ENCODE peak calls at places on chromosomes 16 and 17, in seven cellular contexts. I is fibroblast of villous mesenchyme, X is adrenal gland, P is bronchial epithelial cell, B is dorsolateral prefrontal cortex, H is upper lobe of right lung, Z is GM12865. F is an unnamed sample.

GRCh38 chr16:79310734-79311133 is 289.8 kb downstream of the MAF start:
- DNase-seq in I (no peak), H (no peak), Z (no peak), X (no peak), P (no peak), B (no peak), F (no peak)

GRCh38 chr16:74850027-74850426 is 75.4 kb upstream of the FA2H start:
- DNase-seq in Z (no peak), I (no peak), B (no peak), X (no peak), H (no peak), P (no peak), F (no peak)

GRCh38 chr16:11401161-11402050 is 56.1 kb downstream of the RMI2 start:
- DNase-seq in B (peak; percentile 35), H (peak; percentile 86), I (no peak), X (peak; percentile 90), P (no peak), Z (no peak), F (no peak)

GRCh38 chr16:55482056-55482455 is 3.1 kb downstream of the MMP2 start:
- DNase-seq in Z (no peak), H (no peak), P (peak; percentile 75), X (peak; percentile 37), I (peak; percentile 41), B (no peak), F (no peak)

GRCh38 chr17:9021985-9022552 is 759 bp downstream of the NTN1 start:
- DNase-seq in B (no peak), H (peak; percentile 65), Z (peak; percentile 23), P (no peak), X (peak; percentile 13), I (peak; percentile 11), F (no peak)

GRCh38 chr17:35849469-35850348 is 19.0 kb downstream of the HEATR9 start:
- DNase-seq in I (peak; percentile 74), P (peak; percentile 59), B (no peak), H (no peak), X (peak; percentile 73), Z (peak; percentile 83), F (peak; percentile 27)

GRCh38 chr17:46874906-46875305 is 23.5 kb downstream of the WNT9B start:
- DNase-seq in B (no peak), P (no peak), Z (no peak), X (no peak), H (no peak), I (no peak), F (no peak)

GRCh38 chr17:48060249-48060648 is 12.1 kb downstream of the NFE2L1 start:
- DNase-seq in Z (no peak), P (no peak), H (no peak), X (peak; percentile 36), B (no peak), I (no peak), F (no peak)

GRCh38 chr17:78716814-78717393 is 65.2 kb downstream of the CYTH1 start:
- DNase-seq in P (peak; percentile 25), I (peak; percentile 37), B (peak; percentile 93), H (peak; percentile 82), X (peak; percentile 88), Z (peak; percentile 82), F (no peak)

GRCh38 chr17:62987136-62987535 is 21.1 kb downstream of the TANC2 start:
- DNase-seq in X (no peak), H (no peak), Z (no peak), B (no peak), P (no peak), I (no peak), F (no peak)

GRCh38 chr16:988465-989353 is 7.1 kb downstream of the SOX8 start:
- DNase-seq in B (no peak), H (no peak), X (no peak), I (no peak), Z (no peak), P (no peak), F (no peak)

GRCh38 chr16:84599528-84600202 is 18.2 kb downstream of the COTL1 start:
- DNase-seq in B (no peak), P (peak; percentile 18), X (peak; percentile 63), Z (peak; percentile 87), I (peak; percentile 91), H (peak; percentile 89), F (no peak)

GRCh38 chr16:89779231-89779912 is 37.1 kb downstream of the FANCA start:
- DNase-seq in P (no peak), H (no peak), I (no peak), Z (no peak), X (no peak), B (no peak), F (no peak)

GRCh38 chr17:57328109-57328882 is 72.0 kb downstream of the MSI2 start:
- DNase-seq in B (no peak), I (peak; percentile 44), X (no peak), H (no peak), P (no peak), Z (no peak), F (no peak)

GRCh38 chr17:53722407-53722806 is 100.3 kb upstream of the KIF2B start:
- DNase-seq in P (peak; percentile 94), X (no peak), I (peak; percentile 47), Z (no peak), H (no peak), B (no peak), F (peak; percentile 98)

GRCh38 chr17:43755389-43755875 is 3.2 kb downstream of the SOST start:
- DNase-seq in Z (peak; percentile 16), H (no peak), P (no peak), X (no peak), I (peak; percentile 40), B (no peak), F (peak; percentile 10)

GRCh38 chr16:89574681-89575246 is 794 bp upstream of the CPNE7 start:
- DNase-seq in I (peak; percentile 77), Z (peak; percentile 73), X (peak; percentile 58), P (peak; percentile 30), H (peak; percentile 79), B (no peak), F (no peak)

GRCh38 chr16:22075043-22075757 is 17.1 kb upstream of the VWA3A start:
- DNase-seq in P (peak; percentile 62), H (no peak), I (no peak), Z (no peak), X (no peak), B (no peak), F (no peak)

GRCh38 chr17:82418001-82418986 is at the start of the genes HEXD and OGFOD3:
- DNase-seq in H (peak; percentile 94), I (peak; percentile 77), P (peak; percentile 53), X (peak; percentile 85), B (peak; percentile 86), Z (peak; percentile 92), F (no peak)

GRCh38 chr16:79367822-79368221 is 232.7 kb downstream of the MAF start:
- DNase-seq in I (no peak), H (no peak), X (no peak), P (no peak), Z (no peak), B (no peak), F (no peak)

GRCh38 chr17:42408076-42408475 is 15.0 kb downstream of the CAVIN1 start:
- DNase-seq in X (no peak), I (peak; percentile 20), H (no peak), P (no peak), Z (no peak), B (peak; percentile 88), F (no peak)

DNA sequence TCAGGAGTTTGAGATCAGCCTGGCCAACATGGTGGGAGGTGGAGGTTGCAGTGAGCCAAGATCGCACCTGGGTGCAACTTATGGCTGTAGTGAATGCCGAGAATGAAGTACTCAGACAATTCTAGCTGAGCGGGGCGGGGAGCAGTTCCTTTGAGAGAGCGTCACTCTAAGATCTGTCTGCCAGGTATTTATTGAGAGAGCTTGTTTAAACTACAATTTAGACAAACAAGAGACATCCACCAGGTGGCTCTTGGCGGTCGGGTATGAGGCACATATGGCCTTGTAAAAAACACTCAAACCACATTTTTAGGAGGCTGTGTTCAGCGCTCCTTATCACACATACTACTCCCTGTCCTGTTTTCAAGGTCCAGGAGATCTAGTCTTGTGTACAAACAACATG is 40.6 kb upstream of the CDH1 start:
- DNase-seq in B (no peak), H (no peak), P (no peak), Z (no peak), X (no peak), I (no peak), F (no peak)
- TF ChIP-seq CTCF in B (no peak), H (no peak), P (no peak), Z (no peak), X (no peak), I (no peak), F (no peak)

DNA sequence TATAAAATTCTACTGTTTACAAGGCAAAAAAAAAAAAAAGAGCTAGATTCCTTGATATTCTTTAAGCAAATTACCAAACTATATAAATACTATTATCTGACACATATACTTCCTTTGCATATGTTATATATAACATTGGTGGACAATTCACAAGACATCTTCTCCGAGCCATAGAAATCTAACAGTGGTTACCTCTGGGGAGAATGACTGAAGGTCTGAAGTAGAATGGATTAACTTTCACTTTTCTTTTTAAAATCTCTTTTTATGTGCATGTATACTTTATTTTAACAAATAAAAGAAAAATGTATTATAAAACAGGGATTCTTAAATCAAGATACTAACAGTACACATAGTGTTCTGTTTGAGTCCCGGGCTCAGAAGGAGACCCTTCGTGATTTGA is 131.0 kb downstream of the MRTFB start:
- DNase-seq in B (no peak), Z (no peak), X (no peak), I (no peak), H (no peak), P (no peak), F (no peak)
- H3K4me3 ChIP-seq in B (no peak overlapping the region), Z (no peak overlapping the region), X (peak overlapping the region; percentile 37), I (no peak overlapping the region), H (peak overlapping the region; percentile 11), P (no peak overlapping the region), F (no peak overlapping the region)

DNA sequence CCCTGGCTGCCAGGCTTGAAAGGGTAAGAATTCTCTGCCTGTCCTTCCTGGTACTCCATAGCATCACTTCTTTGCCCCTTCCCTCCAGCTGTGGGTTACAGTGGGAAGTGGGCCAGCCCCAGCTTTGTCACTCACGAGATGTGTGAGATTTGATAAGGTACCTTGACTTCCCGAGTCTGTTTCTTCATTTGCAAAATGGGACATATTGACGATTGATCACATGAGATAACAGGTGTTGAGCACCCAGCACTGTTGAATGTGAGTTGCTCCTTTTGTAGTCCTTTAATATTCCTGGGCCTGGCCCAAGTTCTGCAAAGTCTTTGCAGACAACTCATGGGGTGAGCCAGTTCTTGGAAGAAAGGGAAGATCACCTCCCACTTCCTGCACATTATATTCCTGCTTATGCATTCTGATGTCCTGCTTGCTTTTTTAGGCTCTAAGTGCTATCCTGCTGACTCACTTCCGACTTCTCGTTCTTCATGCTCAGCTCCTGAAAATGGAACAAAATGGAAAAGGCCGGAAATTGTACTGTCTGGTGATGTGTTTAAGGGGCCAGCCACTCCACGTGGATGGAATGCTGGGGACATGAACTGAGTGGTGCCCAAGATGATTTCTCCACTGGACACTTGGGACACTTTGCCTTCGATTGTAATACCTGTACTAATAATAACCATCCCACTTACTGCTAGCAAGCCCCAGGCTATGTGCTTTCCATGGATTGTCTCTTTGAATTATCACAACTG is 8.3 kb upstream of the NLK start:
- DNase-seq in P (peak; percentile 88), I (peak; percentile 47), Z (no peak), H (no peak), B (no peak), X (no peak), F (no peak)
- TF ChIP-seq CTCF in P (no peak), I (no peak), Z (no peak), H (no peak), B (no peak), X (no peak), F (no peak)

DNA sequence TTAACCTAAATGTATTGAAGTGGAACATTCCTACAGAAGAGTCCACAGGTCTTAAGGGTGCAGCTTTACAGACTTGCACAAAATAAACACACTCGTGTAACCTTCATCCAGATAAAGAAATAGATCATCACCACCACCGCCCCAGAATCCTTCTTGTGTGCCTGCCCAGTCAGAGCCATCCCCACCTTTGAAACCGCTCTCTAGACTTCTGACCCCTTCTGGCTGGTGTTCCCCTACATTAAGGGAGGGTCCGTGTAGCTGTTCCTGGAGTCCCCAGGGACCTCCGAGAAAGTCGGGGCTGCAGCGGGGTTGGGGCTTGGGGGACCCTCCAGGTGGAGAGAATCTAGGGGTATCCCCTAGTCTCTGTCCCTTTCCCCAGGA is 9.4 kb downstream of the TBX4 start:
- DNase-seq in X (no peak), H (no peak), I (no peak), Z (no peak), B (no peak), P (no peak), F (no peak)
- H3K4me3 ChIP-seq in X (no peak overlapping the region), H (peak overlapping the region; percentile 28), I (peak overlapping the region; percentile 34), Z (no peak overlapping the region), B (no peak overlapping the region), P (no peak overlapping the region), F (no peak overlapping the region)

F was measured in retinal pigment epithelial cell.